ENCODE peak calls at places on chromosome 22, in four cellular contexts. K, R, A and Z are unnamed samples.

GRCh38 chr22:26479792-26480610 is 3.6 kb downstream of the HPS4 start:
- DNase-seq in A (no peak), R (no peak), K (peak; percentile 55), Z (no peak)

GRCh38 chr22:35604671-35605457 is 12.3 kb downstream of the MB start:
- DNase-seq in K (peak; percentile 8), R (peak; percentile 74), A (peak; percentile 62), Z (no peak)

GRCh38 chr22:49079743-49080500 is 747.8 kb downstream of the BRD1 start:
- DNase-seq in R (no peak), A (peak; percentile 41), K (no peak), Z (no peak)

GRCh38 chr22:30027791-30028190 is 52.5 kb upstream of the HORMAD2 start:
- DNase-seq in A (no peak), R (no peak), K (no peak), Z (no peak)

GRCh38 chr22:45318168-45318557 is 8.4 kb downstream of the FAM118A start:
- DNase-seq in R (peak; percentile 93), K (peak; percentile 74), A (peak; percentile 93), Z (no peak)

GRCh38 chr22:49964493-49965290 is 4.1 kb downstream of the PIM3 start:
- DNase-seq in R (no peak), K (no peak), A (peak; percentile 25), Z (peak; percentile 23)

GRCh38 chr22:45335021-45335818 is 25.5 kb downstream of the FAM118A start:
- DNase-seq in R (no peak), K (no peak), A (peak; percentile 48), Z (peak; percentile 74)

GRCh38 chr22:23113847-23114720 is 27.7 kb downstream of the RSPH14 start:
- DNase-seq in R (no peak), K (no peak), A (peak; percentile 46), Z (no peak)

GRCh38 chr22:24442352-24442744 is 14.9 kb downstream of the ADORA2A start:
- DNase-seq in A (no peak), R (no peak), K (no peak), Z (no peak)

GRCh38 chr22:24441406-24442351 is 14.3 kb downstream of the ADORA2A start:
- DNase-seq in R (no peak), A (peak; percentile 75), K (no peak), Z (no peak)

GRCh38 chr22:24440270-24440717 is 12.9 kb downstream of the ADORA2A start:
- DNase-seq in R (no peak), A (peak; percentile 37), K (no peak), Z (no peak)

GRCh38 chr22:24443668-24444067 is 16.3 kb downstream of the ADORA2A start:
- DNase-seq in K (no peak), R (no peak), A (peak; percentile 51), Z (no peak)

DNA sequence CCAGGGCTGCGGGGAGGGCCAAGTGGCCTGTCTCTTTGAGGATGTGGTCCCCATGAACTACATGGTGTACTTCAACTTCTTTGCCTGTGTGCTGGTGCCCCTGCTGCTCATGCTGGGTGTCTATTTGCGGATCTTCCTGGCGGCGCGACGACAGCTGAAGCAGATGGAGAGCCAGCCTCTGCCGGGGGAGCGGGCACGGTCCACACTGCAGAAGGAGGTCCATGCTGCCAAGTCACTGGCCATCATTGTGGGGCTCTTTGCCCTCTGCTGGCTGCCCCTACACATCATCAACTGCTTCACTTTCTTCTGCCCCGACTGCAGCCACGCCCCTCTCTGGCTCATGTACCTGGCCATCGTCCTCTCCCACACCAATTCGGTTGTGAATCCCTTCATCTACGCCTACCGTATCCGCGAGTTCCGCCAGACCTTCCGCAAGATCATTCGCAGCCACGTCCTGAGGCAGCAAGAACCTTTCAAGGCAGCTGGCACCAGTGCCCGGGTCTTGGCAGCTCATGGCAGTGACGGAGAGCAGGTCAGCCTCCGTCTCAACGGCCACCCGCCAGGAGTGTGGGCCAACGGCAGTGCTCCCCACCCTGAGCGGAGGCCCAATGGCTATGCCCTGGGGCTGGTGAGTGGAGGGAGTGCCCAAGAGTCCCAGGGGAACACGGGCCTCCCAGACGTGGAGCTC is 13.5 kb downstream of the ADORA2A start:
- DNase-seq in A (peak; percentile 79), K (no peak), R (no peak), Z (no peak)
- H3K4me2 ChIP-seq in A (no peak overlapping the region), K (no peak overlapping the region), R (no peak overlapping the region), Z (no peak overlapping the region)

GRCh38 chr22:41907436-41908401 is 7.2 kb downstream of the SHISA8 start:
- DNase-seq in R (no peak), A (peak; percentile 92), K (no peak), Z (peak; percentile 39)

GRCh38 chr22:41910050-41910598 is 4.8 kb downstream of the SHISA8 start:
- DNase-seq in R (no peak), A (peak; percentile 95), K (no peak), Z (peak; percentile 78)

GRCh38 chr22:41908409-41909289 is 6.2 kb downstream of the SHISA8 start:
- DNase-seq in R (no peak), A (peak; percentile 87), K (no peak), Z (peak; percentile 74)

GRCh38 chr22:41910599-41911291 is 4.1 kb downstream of the SHISA8 start:
- DNase-seq in K (no peak), A (peak; percentile 98), R (peak; percentile 10), Z (no peak)

DNA sequence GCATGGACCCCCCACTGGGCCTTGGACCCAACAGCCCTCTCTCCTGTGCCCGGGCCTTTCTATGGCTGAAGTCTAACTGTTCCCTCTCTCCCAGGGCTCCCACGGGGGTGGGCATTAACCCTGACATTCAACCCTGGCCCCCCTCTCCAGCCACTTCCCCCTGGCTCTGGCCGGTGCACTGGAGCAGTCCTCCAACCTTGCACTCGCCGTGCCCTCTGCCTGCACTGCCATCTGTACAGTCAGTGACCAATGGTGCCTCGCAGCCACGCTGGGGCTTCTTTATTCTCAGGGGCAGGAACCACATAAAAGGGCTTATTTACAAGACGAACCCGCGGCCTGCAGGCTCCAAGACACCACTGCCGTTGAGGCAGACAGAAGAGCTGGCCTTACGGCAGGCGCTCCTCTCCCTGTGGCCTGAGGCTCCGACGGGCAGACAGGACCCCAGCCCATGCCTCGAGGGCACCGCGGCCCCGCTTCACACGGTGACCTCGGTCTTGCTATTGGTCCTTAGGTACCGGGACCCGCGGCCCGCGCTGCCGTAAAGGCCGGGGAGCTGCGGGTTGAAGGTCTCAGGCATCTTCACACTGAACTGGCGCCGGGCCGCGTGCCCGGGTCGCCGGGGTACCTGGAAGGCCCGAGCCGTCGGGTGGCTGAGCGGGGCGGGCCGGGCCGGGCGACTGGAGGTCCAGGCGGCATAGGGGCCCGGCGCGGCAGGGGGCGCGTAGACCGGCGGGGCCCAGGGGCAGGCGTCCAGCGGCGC is 5.4 kb downstream of the SHISA8 start:
- DNase-seq in R (no peak), A (peak; percentile 91), K (no peak), Z (peak; percentile 59)
- H3K4me2 ChIP-seq in R (no peak overlapping the region), A (no peak overlapping the region), K (no peak overlapping the region), Z (no peak overlapping the region)

GRCh38 chr22:38461057-38461413 is 6.0 kb upstream of the KCNJ4 start:
- DNase-seq in A (peak; percentile 85), K (no peak), R (no peak), Z (no peak)
- H3K4me2 ChIP-seq in A (no peak overlapping the region), K (peak overlapping the region; percentile 49), R (no peak overlapping the region), Z (peak overlapping the region; percentile 41)

DNA sequence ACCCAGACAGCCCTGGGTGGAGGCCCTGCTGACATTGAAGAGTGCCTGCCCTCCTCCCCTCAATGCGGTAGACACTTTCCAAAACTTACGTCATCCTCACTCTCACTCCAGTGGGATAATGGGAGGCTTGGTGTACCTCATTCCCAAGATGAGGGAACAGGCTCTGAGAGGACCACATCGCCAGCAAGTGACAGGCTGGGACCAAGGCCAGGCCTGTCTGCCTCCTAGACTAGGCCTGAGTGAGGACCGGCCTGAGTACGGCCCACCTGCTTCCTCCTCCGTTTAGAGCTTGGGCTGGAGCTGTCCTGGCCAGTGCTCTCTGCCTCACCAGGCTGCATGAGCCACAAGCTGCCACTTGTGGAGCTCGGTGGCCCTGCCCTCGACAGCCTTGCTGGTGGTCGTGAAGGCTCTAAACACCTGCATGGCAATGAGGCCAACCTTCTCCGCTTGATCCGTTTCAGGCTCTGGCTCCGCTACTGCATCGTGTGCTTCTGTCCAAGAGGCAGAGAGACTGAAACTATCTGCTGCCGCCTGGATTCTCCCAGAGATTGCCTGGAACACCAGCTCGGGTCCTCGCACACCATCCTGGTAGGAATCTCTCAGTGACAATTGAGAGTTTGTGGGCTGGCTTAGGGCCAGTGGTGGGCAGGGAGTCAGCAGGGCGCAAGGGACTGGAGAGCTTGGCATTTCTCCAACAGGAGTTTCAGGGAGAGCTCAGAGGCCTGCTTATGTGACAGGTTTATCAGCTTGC is 9.5 kb downstream of the LRRC75B start:
- DNase-seq in K (no peak), A (peak; percentile 81), R (peak; percentile 35), Z (no peak)
- H3K4me2 ChIP-seq in K (no peak overlapping the region), A (peak overlapping the region; percentile 64), R (peak overlapping the region; percentile 40), Z (no peak overlapping the region)

GRCh38 chr22:37697540-37697835 is 640 bp downstream of the TRIOBP start:
- DNase-seq in R (no peak), A (no peak), K (no peak), Z (peak; percentile 62)
- H3K4me2 ChIP-seq in R (no peak overlapping the region), A (no peak overlapping the region), K (no peak overlapping the region), Z (peak overlapping the region; percentile 66)

DNA sequence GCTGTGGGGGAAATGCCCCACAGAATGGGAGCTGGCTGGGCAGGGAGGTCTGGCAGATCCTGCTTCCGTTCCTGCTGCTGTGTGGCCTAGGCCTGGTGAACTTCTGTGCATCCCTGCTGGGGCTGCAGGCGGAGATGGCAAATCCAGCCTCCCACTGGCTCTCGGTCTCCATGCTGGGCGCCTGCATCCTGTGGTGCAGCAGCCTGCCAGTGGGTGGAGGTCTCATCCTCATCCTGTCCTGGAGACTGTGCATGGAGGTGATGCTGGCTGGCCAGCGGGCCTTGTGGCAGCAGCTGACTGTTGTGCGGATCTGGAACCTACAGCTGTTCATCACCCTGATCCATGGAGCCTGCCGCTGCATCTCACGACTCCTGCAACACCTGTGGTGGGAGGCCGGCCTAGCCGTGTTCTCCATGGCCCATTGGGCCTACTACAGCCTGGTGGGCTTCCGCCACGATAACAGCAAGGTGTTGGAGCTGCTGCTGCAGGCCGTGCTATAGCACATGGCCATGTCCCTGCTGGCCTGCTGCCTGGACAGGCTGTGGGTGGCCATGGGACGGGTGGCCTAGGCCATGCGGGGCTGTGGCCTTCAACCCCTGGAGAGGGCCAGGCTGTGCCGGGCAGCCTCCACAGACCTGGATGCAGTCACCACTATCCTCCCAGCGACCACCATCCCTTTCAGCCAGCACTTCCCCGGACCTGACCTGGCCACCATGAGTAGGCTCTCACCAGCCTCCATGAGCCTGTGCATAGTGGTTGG is 8.8 kb upstream of the RPL3 start:
- DNase-seq in A (no peak), R (no peak), K (no peak), Z (no peak)
- H3K4me2 ChIP-seq in A (no peak overlapping the region), R (no peak overlapping the region), K (no peak overlapping the region), Z (no peak overlapping the region)